ENCODE peak calls at places on chromosome 2, in seven cellular contexts. L, I, P, Z, J, O and E are unnamed samples.

GRCh38 chr2:61978522-61978921 is 73.0 kb downstream of the COMMD1 start:
- DNase-seq in Z (no peak), J (no peak), P (no peak), I (no peak), O (no peak), L (no peak), E (no peak)

GRCh38 chr2:88832992-88833389 is 141.5 kb downstream of the RPIA start:
- DNase-seq in L (no peak), P (no peak), Z (no peak), O (no peak), I (no peak), J (no peak), E (no peak)

GRCh38 chr2:11319939-11320338 is 24.5 kb downstream of the ROCK2 start:
- DNase-seq in J (no peak), P (no peak), Z (no peak), O (peak; percentile 8), I (no peak), L (no peak), E (no peak)

GRCh38 chr2:48589170-48589767 is 28.4 kb upstream of the GTF2A1L start:
- DNase-seq in J (peak; percentile 19), P (no peak), O (peak; percentile 59), I (no peak), L (peak; percentile 30), Z (peak; percentile 59), E (peak; percentile 49)

GRCh38 chr2:218988650-218989049 is 3.7 kb upstream of the FEV start:
- DNase-seq in P (no peak), O (no peak), Z (no peak), I (no peak), L (no peak), J (no peak), E (no peak)

GRCh38 chr2:11123856-11124759 is 31.2 kb upstream of the SLC66A3 start:
- DNase-seq in J (peak; percentile 45), Z (peak; percentile 90), P (peak; percentile 47), I (no peak), L (no peak), O (peak; percentile 44), E (peak; percentile 89)

GRCh38 chr2:201007584-201007998 is 44.1 kb upstream of the ORC2 start:
- DNase-seq in J (no peak), I (no peak), Z (no peak), O (no peak), P (no peak), L (no peak), E (no peak)

GRCh38 chr2:101307950-101308431 is 510 bp downstream of the RNF149 start:
- DNase-seq in O (no peak), I (no peak), L (no peak), J (peak; percentile 37), P (no peak), Z (peak; percentile 35), E (peak; percentile 57)

GRCh38 chr2:59827677-59828076 is 725.8 kb downstream of the BCL11A start:
- DNase-seq in O (no peak), I (no peak), J (no peak), P (no peak), L (no peak), Z (no peak), E (no peak)

GRCh38 chr2:239155806-239156480 is 244.9 kb downstream of the HDAC4 start:
- DNase-seq in I (no peak), P (no peak), O (no peak), Z (no peak), J (no peak), L (no peak), E (peak; percentile 6)

GRCh38 chr2:64108842-64109241 is 35.4 kb downstream of the PELI1 start:
- DNase-seq in Z (no peak), I (no peak), L (no peak), O (no peak), J (peak; percentile 28), P (no peak), E (no peak)

GRCh38 chr2:201798252-201798918 is 8.0 kb upstream of the CDK15 start:
- DNase-seq in P (no peak), I (no peak), L (no peak), Z (no peak), O (peak; percentile 96), J (peak; percentile 95), E (no peak)

GRCh38 chr2:221390846-221391245 is 181.3 kb downstream of the EPHA4 start:
- DNase-seq in L (no peak), P (no peak), I (no peak), Z (no peak), J (no peak), O (no peak), E (no peak)

GRCh38 chr2:221388891-221389290 is 183.2 kb downstream of the EPHA4 start:
- DNase-seq in J (no peak), L (no peak), O (no peak), I (no peak), P (no peak), Z (no peak), E (no peak)

GRCh38 chr2:221392228-221392881 is 179.7 kb downstream of the EPHA4 start:
- DNase-seq in J (no peak), O (no peak), I (no peak), Z (no peak), L (no peak), P (no peak), E (no peak)

GRCh38 chr2:221389421-221389820 is 182.7 kb downstream of the EPHA4 start:
- DNase-seq in P (no peak), Z (no peak), J (no peak), O (no peak), I (no peak), L (no peak), E (no peak)

DNA sequence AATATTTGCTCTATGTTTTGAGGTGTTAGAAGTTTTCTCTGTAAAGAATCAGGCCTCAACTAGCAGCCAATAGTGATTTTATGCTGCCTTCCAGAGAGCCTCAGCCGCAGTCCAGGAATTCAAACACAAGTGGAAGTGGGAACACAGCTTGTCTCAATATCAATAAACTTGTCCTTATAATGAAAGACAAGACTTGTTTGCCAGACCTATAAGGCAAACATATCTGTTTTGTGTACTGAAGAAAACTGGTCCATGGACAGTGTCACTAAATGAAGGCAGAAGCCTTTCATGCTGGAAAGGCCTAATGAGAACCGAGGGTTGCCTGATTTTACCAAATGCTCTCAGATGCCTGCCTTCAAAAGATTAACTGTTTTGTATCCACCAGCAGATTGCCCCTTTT is 182.2 kb downstream of the EPHA4 start:
- DNase-seq in J (no peak), Z (no peak), P (peak; percentile 12), I (no peak), L (no peak), O (no peak), E (no peak)
- TF ChIP-seq CTCF in J (no peak), Z (no peak), P (no peak), I (no peak), L (no peak), O (no peak), E (no peak)

DNA sequence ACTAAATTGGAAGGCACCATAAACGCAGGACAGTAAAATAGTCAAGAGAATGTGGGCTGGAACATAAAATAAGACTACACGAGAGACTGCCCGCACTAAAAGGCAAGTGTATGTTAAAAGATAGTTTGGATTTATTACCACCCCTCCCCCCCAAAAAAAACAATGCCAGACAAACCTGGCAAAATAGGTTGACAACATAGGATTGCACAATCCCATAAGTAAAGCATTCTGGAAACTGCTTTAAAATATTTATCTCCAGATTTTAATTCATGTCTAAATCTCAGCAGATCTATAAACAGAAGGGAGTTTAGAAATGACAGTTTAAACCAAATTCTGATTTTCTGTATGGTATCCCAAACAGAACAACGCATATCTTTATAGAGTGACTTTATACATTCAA is 455.1 kb downstream of the ERBB4 start:
- DNase-seq in I (no peak), Z (no peak), L (no peak), O (no peak), P (no peak), J (no peak), E (no peak)
- TF ChIP-seq CTCF in I (no peak), Z (no peak), L (no peak), O (no peak), P (no peak), J (no peak), E (no peak)

GRCh38 chr2:157822533-157822932 is 53.6 kb downstream of the ACVR1 start:
- DNase-seq in I (no peak), P (no peak), Z (no peak), J (no peak), O (no peak), L (no peak), E (no peak)

GRCh38 chr2:157827377-157827776 is 48.8 kb downstream of the ACVR1 start:
- DNase-seq in O (no peak), L (no peak), P (no peak), I (no peak), Z (no peak), J (no peak), E (no peak)

GRCh38 chr2:157822993-157823392 is 53.1 kb downstream of the ACVR1 start:
- DNase-seq in I (no peak), Z (no peak), P (no peak), L (no peak), J (peak; percentile 5), O (peak; percentile 83), E (no peak)

GRCh38 chr2:157821519-157822131 is 54.5 kb downstream of the ACVR1 start:
- DNase-seq in O (no peak), I (no peak), Z (no peak), J (no peak), P (no peak), L (no peak), E (no peak)

GRCh38 chr2:157825885-157826284 is 50.2 kb downstream of the ACVR1 start:
- DNase-seq in I (no peak), J (peak; percentile 93), P (peak; percentile 86), Z (no peak), L (no peak), O (peak; percentile 54), E (no peak)
- TF ChIP-seq CTCF in I (no peak), J (no peak), P (no peak), Z (no peak), L (no peak), O (no peak), E (no peak)

DNA sequence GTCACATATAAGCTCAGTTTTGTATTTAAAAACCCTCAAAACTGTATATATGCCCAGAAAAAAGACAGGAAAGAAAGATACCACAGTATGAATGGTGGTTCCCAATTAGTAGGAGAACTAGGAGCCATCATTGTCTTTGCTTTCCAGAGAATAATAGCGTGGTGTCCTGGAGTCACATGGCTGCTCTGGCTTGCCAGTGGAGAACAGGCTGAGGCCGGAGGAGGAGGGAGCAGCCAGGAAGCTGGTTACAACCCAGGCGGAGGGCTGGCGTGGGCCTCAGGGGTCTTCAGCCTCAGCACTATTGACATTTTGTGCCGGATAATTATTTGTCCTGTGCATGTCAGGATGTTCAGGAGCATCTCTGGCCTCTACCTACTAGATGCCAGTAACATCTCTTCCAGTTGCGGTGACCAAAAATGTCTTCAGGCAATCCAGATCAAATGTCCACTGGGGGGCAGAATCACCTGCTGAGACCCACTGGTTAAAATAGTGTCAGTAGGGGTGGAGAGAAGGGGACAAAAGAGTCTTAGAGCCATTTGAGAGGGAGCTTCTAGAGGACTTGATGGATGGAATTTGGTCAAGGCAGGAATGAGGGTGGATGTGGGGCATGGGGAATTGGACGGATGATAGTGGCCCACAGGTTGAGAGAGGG is 144.8 kb downstream of the AGAP1 start:
- DNase-seq in Z (no peak), I (no peak), L (no peak), P (no peak), O (no peak), J (no peak), E (no peak)
- TF ChIP-seq CTCF in Z (no peak), I (no peak), L (peak; percentile 11), P (no peak), O (no peak), J (no peak), E (no peak)

GRCh38 chr2:195956725-195957124 is 111.9 kb downstream of the DNAH7 start:
- DNase-seq in L (no peak), O (no peak), Z (no peak), I (no peak), P (no peak), J (no peak), E (no peak)
- TF ChIP-seq CTCF in L (no peak), O (no peak), Z (no peak), I (no peak), P (no peak), J (no peak), E (no peak)

GRCh38 chr2:159185401-159186130 is 100.9 kb downstream of the WDSUB1 start:
- DNase-seq in P (no peak), Z (no peak), O (peak; percentile 58), L (no peak), I (no peak), J (no peak), E (no peak)
- TF ChIP-seq CTCF in P (no peak), Z (no peak), O (peak; percentile 49), L (no peak), I (no peak), J (peak; percentile 28), E (no peak)